ENCODE peak calls at places on chromosomes 6 and 20, in six cellular contexts. U, L, B, Z, K and E are unnamed samples.
A peak's percentile ranks its signal among the peaks of the same experiment; 100 is the strongest.

GRCh38 chr6:149921361-149921760 is 1.6 kb downstream of the RAET1G start:
- DNase-seq in B (no peak), K (no peak), U (no peak), Z (no peak), L (no peak), E (no peak)

GRCh38 chr20:32488066-32488838 is 96.9 kb downstream of the NOL4L start:
- DNase-seq in K (no peak), U (no peak), B (no peak), Z (no peak), L (no peak), E (no peak)

GRCh38 chr6:150905769-150906168 is 40.3 kb downstream of the MTHFD1L start:
- DNase-seq in L (no peak), Z (no peak), B (no peak), U (no peak), K (no peak), E (no peak)

GRCh38 chr20:36808317-36809257 is 35.0 kb upstream of the DSN1 start:
- DNase-seq in K (peak; percentile 85), B (no peak), Z (peak; percentile 40), L (peak; percentile 75), U (peak; percentile 64), E (no peak)

GRCh38 chr20:62359491-62360121 is 7.5 kb downstream of the LAMA5 start:
- DNase-seq in K (peak; percentile 83), U (peak; percentile 58), B (no peak), Z (no peak), L (peak; percentile 10), E (no peak)

GRCh38 chr6:124947821-124948451 is 14.3 kb upstream of the RNF217 start:
- DNase-seq in K (no peak), Z (no peak), L (no peak), B (no peak), U (peak; percentile 50), E (no peak)

GRCh38 chr6:147298461-147298860 is 94.2 kb downstream of the STXBP5 start:
- DNase-seq in L (no peak), B (no peak), K (no peak), U (peak; percentile 17), Z (no peak), E (no peak)

GRCh38 chr20:7171911-7172310 is 404.4 kb downstream of the BMP2 start:
- DNase-seq in U (peak; percentile 94), L (no peak), Z (peak; percentile 3), K (peak; percentile 83), B (no peak), E (no peak)

GRCh38 chr6:143110996-143111395 is 50.3 kb downstream of the AIG1 start:
- DNase-seq in B (no peak), K (no peak), Z (no peak), L (no peak), U (peak; percentile 41), E (no peak)

DNA sequence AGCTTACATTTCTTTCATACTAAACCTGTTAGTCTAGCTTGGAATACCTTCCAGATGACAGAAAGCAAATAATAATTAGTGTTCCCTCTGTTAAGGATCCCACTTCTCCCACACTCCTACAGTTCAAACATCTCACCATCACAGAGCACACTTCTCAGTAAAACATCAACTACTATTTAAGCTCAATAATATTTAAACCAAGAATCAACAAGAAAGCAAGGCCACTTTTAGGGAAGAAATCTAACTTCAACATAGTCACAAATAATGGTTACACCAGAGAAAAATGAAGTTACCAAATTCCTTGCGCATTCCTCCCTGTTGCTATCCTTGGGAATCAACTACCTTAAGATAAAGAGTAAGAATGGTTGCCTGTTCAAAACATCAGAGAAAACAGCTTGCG is 1.6 kb downstream of the SNX14 start:
- DNase-seq in U (no peak), K (no peak), B (no peak), Z (no peak), L (no peak), E (no peak)
- H3K4me3 ChIP-seq in U (peak overlapping the region; percentile 96), K (peak overlapping the region; percentile 82), B (peak overlapping the region; percentile 81), Z (no peak overlapping the region), L (no peak overlapping the region), E (peak overlapping the region; percentile 86)

GRCh38 chr6:49919935-49920644 is 43.9 kb downstream of the DEFB114 start:
- DNase-seq in Z (no peak), U (no peak), B (no peak), L (no peak), K (no peak), E (no peak)

GRCh38 chr6:49919261-49919660 is 44.7 kb downstream of the DEFB114 start:
- DNase-seq in B (no peak), K (no peak), U (no peak), Z (no peak), L (no peak), E (no peak)

GRCh38 chr6:49918787-49919186 is 45.2 kb downstream of the DEFB114 start:
- DNase-seq in U (no peak), K (no peak), L (no peak), Z (no peak), B (no peak), E (no peak)

GRCh38 chr6:49929340-49929739 is 34.6 kb downstream of the DEFB114 start:
- DNase-seq in Z (no peak), U (no peak), B (no peak), K (no peak), L (no peak), E (no peak)

DNA sequence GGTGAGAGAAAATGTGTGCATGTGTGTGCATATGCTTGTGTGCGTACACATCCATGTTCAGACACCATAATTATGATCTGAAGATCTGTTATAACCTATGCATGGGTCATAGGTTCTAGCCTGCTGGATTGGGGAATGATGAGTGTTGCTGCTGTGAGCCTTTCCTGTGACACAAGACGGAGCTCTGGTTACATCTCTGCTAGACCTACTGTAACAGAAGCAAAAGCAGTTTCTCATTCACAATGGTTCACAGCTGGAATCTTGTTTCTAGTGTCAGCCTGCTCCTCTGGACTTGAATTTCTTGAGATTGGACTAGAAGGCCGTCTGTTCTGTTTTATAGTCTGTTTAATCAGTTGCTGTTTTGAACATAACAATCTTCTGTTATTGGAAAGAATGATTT is 40.1 kb downstream of the DEFB114 start:
- DNase-seq in B (no peak), U (no peak), K (no peak), L (no peak), Z (no peak), E (no peak)
- TF ChIP-seq CTCF in B (no peak), U (no peak), K (no peak), L (no peak), Z (no peak), E (no peak)

DNA sequence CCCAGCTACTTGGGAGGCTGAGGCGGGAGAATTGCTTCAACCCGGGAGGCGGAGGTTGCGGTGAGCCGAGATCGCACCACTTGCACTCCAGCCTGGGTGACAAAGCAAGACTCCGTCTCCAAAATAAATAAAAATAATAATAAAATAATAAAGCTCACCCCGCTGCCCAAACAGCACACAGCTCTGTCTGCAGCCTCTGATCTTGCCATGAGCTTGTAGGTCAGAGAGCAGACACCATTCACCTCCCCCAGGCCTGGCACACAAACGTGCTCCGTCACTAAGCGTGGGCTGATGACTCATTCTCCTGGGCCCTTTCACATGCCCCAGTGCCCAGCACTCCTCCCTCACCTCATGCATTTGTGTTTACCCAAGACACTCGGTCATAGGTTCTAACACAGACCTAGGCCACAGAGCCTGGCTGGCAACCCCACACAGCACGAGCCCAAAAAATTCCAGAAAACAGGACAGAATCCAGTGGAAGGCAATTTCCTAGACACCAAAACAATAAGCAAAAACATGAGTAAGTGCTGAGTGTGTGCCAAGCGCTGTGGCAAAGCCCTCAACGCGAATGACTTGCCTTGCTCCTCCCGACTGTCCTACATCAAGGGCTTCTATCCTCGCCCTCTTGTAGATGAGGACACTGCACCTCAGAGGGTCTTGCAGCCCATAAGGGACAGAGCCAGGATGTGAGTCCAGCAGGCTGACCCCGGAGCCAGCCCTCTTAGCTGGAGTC is 18.0 kb downstream of the ATP9A start:
- DNase-seq in U (peak; percentile 92), K (peak; percentile 79), B (peak; percentile 74), L (no peak), Z (peak; percentile 78), E (peak; percentile 49)
- H3K4me3 ChIP-seq in U (no peak overlapping the region), K (no peak overlapping the region), B (no peak overlapping the region), L (no peak overlapping the region), Z (no peak overlapping the region), E (no peak overlapping the region)

DNA sequence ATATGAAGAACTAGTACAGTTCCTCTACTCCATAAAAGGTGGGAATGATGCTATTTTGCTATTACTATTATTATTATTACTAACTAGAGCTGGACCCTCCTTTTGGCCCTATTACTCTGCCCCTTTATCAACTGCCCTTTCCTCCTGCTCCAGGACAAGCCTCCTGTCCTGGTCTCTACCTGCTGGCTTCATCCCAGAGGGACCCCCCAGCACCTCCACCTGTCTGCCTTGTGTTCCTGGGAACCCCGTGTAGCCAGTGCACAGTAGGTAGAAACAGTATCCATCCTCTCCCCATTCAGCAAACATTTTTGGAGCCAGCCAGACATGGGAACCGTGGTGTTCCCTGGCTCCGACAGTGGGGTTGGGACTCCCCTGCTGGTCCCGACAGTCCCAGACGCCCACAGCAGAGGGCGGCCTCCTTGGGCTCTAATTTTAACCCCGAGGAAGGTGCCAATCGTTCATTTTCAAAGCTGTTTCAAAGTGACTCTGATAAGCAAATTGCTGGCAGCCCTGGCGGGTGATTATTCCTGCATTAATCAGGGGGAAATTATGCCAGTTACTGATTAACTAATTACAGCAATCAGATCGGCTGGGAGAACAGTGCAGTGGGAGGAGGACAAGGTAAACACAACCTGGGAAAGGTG is 44.2 kb upstream of the MDGA1 start:
- DNase-seq in K (peak; percentile 6), B (no peak), Z (no peak), L (peak; percentile 55), U (no peak), E (no peak)
- TF ChIP-seq CTCF in K (peak; percentile 46), B (no peak), Z (peak; percentile 51), L (peak; percentile 63), U (peak; percentile 48), E (peak; percentile 38)

DNA sequence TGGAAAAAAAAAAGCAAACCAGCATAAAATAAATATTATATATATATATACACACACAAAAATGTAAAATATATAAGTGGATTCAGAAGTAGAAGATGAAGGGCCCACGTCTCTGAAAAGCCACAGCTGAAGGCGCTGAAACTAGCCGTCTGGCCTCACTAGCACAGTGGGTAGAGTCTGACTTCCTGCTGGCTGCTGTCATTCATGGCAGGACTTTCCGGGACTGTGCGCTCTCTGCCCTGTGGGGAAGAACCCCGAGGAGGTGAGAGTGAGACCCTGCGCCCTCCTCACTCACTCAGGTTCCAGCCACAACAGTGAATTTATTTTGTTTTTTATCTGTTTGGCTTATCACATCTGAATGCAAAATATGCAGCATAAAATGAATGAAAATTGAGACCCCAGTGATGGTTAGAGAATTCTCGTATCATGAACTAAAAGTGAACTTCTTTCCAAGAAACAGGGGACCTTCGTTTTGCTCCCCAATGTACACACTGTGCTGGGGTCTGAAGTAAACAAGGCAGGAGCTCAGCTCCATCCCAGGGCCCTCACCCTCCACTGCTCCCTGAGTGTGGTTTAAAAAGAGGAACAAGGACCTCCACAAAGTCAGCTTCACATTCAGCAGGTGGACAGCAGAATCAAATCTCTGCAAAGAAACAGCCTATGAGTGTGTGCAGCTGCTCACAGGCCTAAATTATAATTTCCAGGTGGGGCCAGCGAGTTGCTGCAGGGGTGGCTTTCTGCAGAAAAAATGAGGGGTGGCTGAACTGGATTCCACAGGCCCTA is 1.3 kb upstream of the RAMACL start:
- DNase-seq in B (no peak), Z (no peak), K (no peak), U (no peak), L (no peak), E (no peak)
- H3K4me3 ChIP-seq in B (no peak overlapping the region), Z (no peak overlapping the region), K (no peak overlapping the region), U (no peak overlapping the region), L (no peak overlapping the region), E (no peak overlapping the region)

DNA sequence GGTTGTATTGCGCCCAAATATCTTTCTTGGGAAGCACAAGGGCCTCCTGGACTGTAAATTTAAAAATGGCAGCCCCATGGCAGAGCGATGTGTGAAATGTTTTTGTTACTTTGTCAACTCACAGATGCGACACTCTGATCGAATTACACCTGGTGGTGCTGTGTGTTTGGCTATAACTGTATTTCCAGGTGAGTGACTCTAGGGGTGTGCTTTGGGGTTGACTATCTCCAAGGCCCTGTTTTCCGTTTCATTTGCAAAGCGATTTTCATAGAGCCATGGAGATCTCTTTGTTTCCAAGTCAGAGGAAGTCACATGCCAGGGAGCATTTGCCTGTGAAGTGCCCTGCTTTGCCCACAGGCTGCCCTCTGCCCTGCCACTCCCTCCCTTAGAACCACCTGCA is 93.5 kb downstream of the CDC5L start:
- DNase-seq in U (no peak), K (no peak), L (no peak), B (no peak), Z (no peak), E (no peak)
- TF ChIP-seq CTCF in U (no peak), K (no peak), L (no peak), B (no peak), Z (no peak), E (no peak)